ENCODE peak calls at places on chromosomes 4 and X, in six cellular contexts. Q is transverse colon, Z is HCT116, B is stomach, H is upper lobe of left lung, G is GM12878. E is an unnamed sample.

GRCh38 chrX:10677490-10677889 is 57.1 kb upstream of the MID1 start:
- DNase-seq in H (no peak), G (no peak), B (no peak), Z (no peak), Q (no peak), E (no peak)

GRCh38 chr4:140809671-140810070 is 53.5 kb upstream of the TBC1D9 start:
- DNase-seq in B (no peak), H (no peak), Q (no peak), Z (no peak), G (no peak), E (no peak)

GRCh38 chr4:159002950-159003349 is 99.9 kb upstream of the RAPGEF2 start:
- DNase-seq in H (no peak), G (no peak), B (no peak), Z (no peak), Q (no peak), E (no peak)

GRCh38 chrX:134933911-134934310 is 56.9 kb upstream of the SMIM10 start:
- DNase-seq in H (no peak), Z (no peak), G (no peak), B (no peak), Q (no peak), E (no peak)

GRCh38 chr4:150318527-150318926 is 240.3 kb downstream of the DCLK2 start:
- DNase-seq in H (no peak), G (no peak), Q (no peak), Z (no peak), B (no peak), E (no peak)

GRCh38 chr4:11628093-11628725 is 199.5 kb upstream of the HS3ST1 start:
- DNase-seq in B (no peak), G (no peak), Q (no peak), H (no peak), Z (peak), E (no peak)

GRCh38 chrX:53656845-53657244 is 29.7 kb downstream of the HUWE1 start:
- DNase-seq in H (no peak), Z (no peak), G (no peak), B (no peak), Q (no peak), E (no peak)

GRCh38 chr4:38075370-38076152 is 115.4 kb downstream of the PTTG2 start:
- DNase-seq in B (no peak), H (no peak), Q (peak), G (no peak), Z (no peak), E (no peak)

GRCh38 chr4:38968668-38969067 is 63.5 kb downstream of the TMEM156 start:
- DNase-seq in H (no peak), B (no peak), Q (no peak), Z (no peak), G (no peak), E (no peak)

GRCh38 chr4:1418494-1419285 is 12.4 kb upstream of the NKX1-1 start:
- DNase-seq in B (peak), G (no peak), Q (no peak), H (no peak), Z (no peak), E (no peak)

GRCh38 chrX:148567229-148567628 is 66.8 kb downstream of the AFF2 start:
- DNase-seq in Z (no peak), G (no peak), Q (no peak), B (no peak), H (no peak), E (no peak)

GRCh38 chr4:156711196-156711590 is 260.4 kb downstream of the PDGFC start:
- DNase-seq in H (no peak), G (no peak), Q (no peak), B (no peak), Z (no peak), E (no peak)

GRCh38 chrX:17377047-17377692 is 2.2 kb downstream of the NHS start:
- DNase-seq in B (peak), G (no peak), H (peak), Z (peak), Q (peak), E (no peak)

GRCh38 chr4:176588436-176588835 is 204.3 kb downstream of the VEGFC start:
- DNase-seq in H (no peak), B (no peak), Q (no peak), Z (no peak), G (no peak), E (no peak)

GRCh38 chr4:130636486-130636885 is 1540.5 kb downstream of the C4orf33 start:
- DNase-seq in Z (no peak), G (no peak), Q (no peak), H (no peak), B (no peak), E (no peak)

GRCh38 chr4:14078311-14078710 is 450.8 kb upstream of the BOD1L1 start:
- DNase-seq in H (no peak), B (no peak), Z (no peak), G (no peak), Q (no peak), E (no peak)

GRCh38 chr4:88743696-88744095 is 46.1 kb upstream of the NAP1L5 start:
- DNase-seq in Z (no peak), G (no peak), Q (no peak), H (no peak), B (no peak), E (no peak)

GRCh38 chr4:2861631-2862436 is 18.2 kb downstream of the ADD1 start:
- DNase-seq in G (no peak), Q (no peak), Z (no peak), B (no peak), H (no peak), E (no peak)

GRCh38 chr4:52028970-52029369 is 8.8 kb upstream of the LRRC66 start:
- DNase-seq in G (no peak), Q (no peak), B (no peak), H (no peak), Z (no peak), E (no peak)

GRCh38 chr4:172683016-172683415 is 485.6 kb upstream of the GALNT7 start:
- DNase-seq in Z (no peak), G (no peak), B (no peak), H (no peak), Q (no peak), E (no peak)

GRCh38 chr4:4226606-4227438 is at the start of gene OTOP1:
- DNase-seq in H (peak), Z (no peak), G (no peak), Q (no peak), B (no peak), E (no peak)

GRCh38 chrX:12894074-12894691 is 12.2 kb upstream of the TLR8 start:
- DNase-seq in H (no peak), Z (peak), B (peak), Q (peak), G (no peak), E (no peak)

GRCh38 chr4:73676881-73677323 is 56.7 kb upstream of the RASSF6 start:
- DNase-seq in B (no peak), Z (no peak), Q (no peak), G (peak), H (no peak), E (no peak)

GRCh38 chr4:37889849-37890500 is 909 bp upstream of the TBC1D1 start:
- DNase-seq in Q (peak), Z (no peak), G (no peak), B (no peak), H (no peak), E (no peak)

GRCh38 chr4:54440394-54441223 is 211.5 kb downstream of the PDGFRA start:
- DNase-seq in Z (peak), B (no peak), H (no peak), G (no peak), Q (no peak), E (no peak)

GRCh38 chr4:95415346-95415771 is 133.4 kb downstream of the UNC5C start:
- DNase-seq in G (no peak), Z (no peak), B (no peak), Q (no peak), H (no peak), E (no peak)

GRCh38 chr4:40238008-40238699 is 41.3 kb downstream of the RHOH start:
- DNase-seq in H (no peak), Q (no peak), B (no peak), G (no peak), Z (no peak), E (no peak)

GRCh38 chrX:39953879-39954278 is 143.9 kb downstream of the BCOR start:
- DNase-seq in G (no peak), B (peak), Q (peak), H (peak), Z (peak), E (no peak)

GRCh38 chr4:143186202-143186601 is 1.5 kb downstream of the USP38 start:
- DNase-seq in Z (no peak), Q (no peak), H (no peak), B (no peak), G (no peak), E (no peak)

GRCh38 chrX:115892787-115893671 is 277.5 kb upstream of the AGTR2 start:
- DNase-seq in Q (peak), Z (peak), H (no peak), G (peak), B (peak), E (no peak)

GRCh38 chr4:37682701-37683401 is 3.3 kb downstream of the RELL1 start:
- DNase-seq in B (no peak), G (peak), Z (no peak), H (no peak), Q (no peak), E (peak)

GRCh38 chrX:139766545-139766983 is 58.6 kb upstream of the MCF2 start:
- DNase-seq in Q (no peak), G (peak), H (no peak), B (no peak), Z (no peak), E (no peak)

GRCh38 chrX:132407704-132408103 is 81.1 kb downstream of the MBNL3 start:
- DNase-seq in H (no peak), Z (no peak), Q (no peak), G (no peak), B (no peak), E (no peak)

GRCh38 chr4:159505275-159505975 is 402.5 kb downstream of the RAPGEF2 start:
- DNase-seq in H (no peak), Q (no peak), B (no peak), G (no peak), Z (no peak), E (no peak)

GRCh38 chr4:67875011-67875410 is 8.8 kb downstream of the TMPRSS11D start:
- DNase-seq in Z (no peak), Q (no peak), H (no peak), B (no peak), G (no peak), E (no peak)

GRCh38 chr4:84050014-84050413 is 449.1 kb downstream of the NKX6-1 start:
- DNase-seq in G (no peak), H (no peak), B (no peak), Z (no peak), Q (no peak), E (no peak)

GRCh38 chrX:55486736-55487135 is 2.9 kb downstream of the USP51 start:
- DNase-seq in Q (no peak), B (no peak), G (no peak), Z (no peak), H (no peak), E (no peak)

GRCh38 chr4:88697588-88698329 is at the start of gene NAP1L5:
- DNase-seq in Z (peak), H (peak), G (peak), B (peak), Q (peak), E (peak)

GRCh38 chr4:102792361-102792936 is 31.7 kb upstream of the MANBA start:
- DNase-seq in Z (no peak), H (no peak), G (no peak), B (no peak), Q (no peak), E (no peak)
- TF ChIP-seq POLR2A in Z (no peak), H (no peak), G (no peak), B (no peak), Q (no peak), E (peak)

GRCh38 chrX:41468647-41469323 is 21.6 kb downstream of the NYX start:
- DNase-seq in H (no peak), B (peak), G (no peak), Z (no peak), Q (no peak), E (no peak)
- TF ChIP-seq POLR2AphosphoS5 in H (no peak), B (no peak), G (no peak), Z (no peak), Q (no peak), E (no peak)

GRCh38 chr4:19832388-19832787 is 419.3 kb upstream of the SLIT2 start:
- DNase-seq in H (no peak), G (no peak), B (no peak), Z (no peak), Q (no peak), E (no peak)

GRCh38 chr4:19835429-19835828 is 416.3 kb upstream of the SLIT2 start:
- DNase-seq in Z (no peak), H (no peak), Q (no peak), G (no peak), B (no peak), E (no peak)

GRCh38 chr4:19831644-19832285 is 419.9 kb upstream of the SLIT2 start:
- DNase-seq in B (no peak), Q (no peak), G (no peak), Z (no peak), H (no peak), E (no peak)
- TF ChIP-seq POLR2A in B (no peak), Q (no peak), G (no peak), Z (no peak), H (no peak), E (no peak)

GRCh38 chrX:3044196-3044595 is 2.9 kb downstream of the ARSF start:
- DNase-seq in B (no peak), Q (no peak), Z (no peak), H (no peak), G (no peak), E (no peak)
- TF ChIP-seq POLR2AphosphoS5 in B (no peak), Q (no peak), Z (no peak), H (no peak), G (no peak), E (no peak)

GRCh38 chrX:70635227-70635626 is 190.6 kb downstream of the DLG3 start:
- DNase-seq in Q (no peak), Z (no peak), H (no peak), B (no peak), G (no peak), E (no peak)

GRCh38 chrX:70636218-70636617 is 191.6 kb downstream of the DLG3 start:
- DNase-seq in B (no peak), Q (no peak), Z (no peak), H (no peak), G (no peak), E (no peak)

GRCh38 chrX:70635669-70636068 is 191.0 kb downstream of the DLG3 start:
- DNase-seq in Q (no peak), B (no peak), Z (no peak), H (no peak), G (no peak), E (no peak)
- TF ChIP-seq POLR2A in Q (no peak), B (no peak), Z (no peak), H (no peak), G (no peak), E (no peak)

GRCh38 chr4:124275-125081 is at the start of gene ZNF718:
- DNase-seq in B (peak), Q (peak), G (peak), H (peak), Z (no peak), E (peak)
- TF ChIP-seq POLR2AphosphoS5 in B (peak), Q (peak), G (peak), H (peak), Z (no peak), E (peak)

GRCh38 chrX:48960291-48960690 is 2.9 kb upstream of the OTUD5 start:
- DNase-seq in B (no peak), H (no peak), Z (no peak), G (no peak), Q (peak), E (no peak)

GRCh38 chrX:48957477-48957826 is at the start of gene OTUD5:
- DNase-seq in G (no peak), B (no peak), H (peak), Q (no peak), Z (no peak), E (peak)

GRCh38 chrX:48957827-48958634 is 624 bp upstream of the OTUD5 start:
- DNase-seq in Z (peak), G (peak), B (peak), H (peak), Q (peak), E (peak)

GRCh38 chrX:48958635-48959094 is 1.3 kb upstream of the OTUD5 start:
- DNase-seq in B (peak), Q (peak), G (no peak), Z (no peak), H (no peak), E (no peak)

DNA sequence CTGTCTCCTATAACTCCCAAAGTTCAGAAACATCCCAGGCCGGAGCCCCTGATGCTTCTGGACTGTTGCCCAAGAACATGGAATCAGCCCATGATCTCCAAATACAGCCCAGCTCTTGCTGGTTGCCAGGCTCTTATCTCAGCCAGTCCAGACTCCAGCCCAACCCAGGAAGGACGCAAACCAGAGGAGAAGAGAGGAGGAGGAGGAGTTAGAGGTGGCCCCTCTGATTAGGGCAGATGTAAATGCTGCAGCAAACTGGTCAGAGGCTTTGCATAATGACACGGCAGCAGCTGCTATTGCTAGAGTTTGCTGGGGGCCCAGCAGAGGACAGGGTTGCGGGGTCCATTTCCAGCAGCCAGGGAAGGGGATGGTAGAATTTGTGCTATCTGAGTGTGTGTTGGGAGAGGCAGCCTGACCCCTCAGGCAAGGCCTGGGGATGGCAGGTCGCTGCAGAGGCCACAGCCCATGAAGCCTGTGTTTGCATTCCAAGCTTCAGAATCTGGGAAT is 4.2 kb upstream of the OTUD5 start:
- DNase-seq in B (no peak), Z (no peak), Q (peak), G (no peak), H (no peak), E (no peak)
- TF ChIP-seq POLR2A in B (no peak), Z (no peak), Q (no peak), G (peak), H (no peak), E (no peak)